ENCODE peak calls at places on chromosomes 3 and 15, in four cellular contexts. N is suprapubic skin, T is T-helper 2 cell, W is A172. S is an unnamed sample.

GRCh38 chr3:99690761-99691369 is 52.5 kb downstream of the COL8A1 start:
- DNase-seq in T (no peak), W (no peak), N (no peak), S (no peak)

GRCh38 chr3:16309558-16309957 is 44.5 kb downstream of the OXNAD1 start:
- DNase-seq in W (peak), N (no peak), T (peak), S (no peak)

GRCh38 chr3:157585386-157585785 is 82.2 kb upstream of the VEPH1 start:
- DNase-seq in T (no peak), N (no peak), W (no peak), S (no peak)

GRCh38 chr15:76973362-76973743 is 21.6 kb upstream of the PSTPIP1 start:
- DNase-seq in N (no peak), W (peak), T (peak), S (peak)

GRCh38 chr3:131840151-131840797 is 194.5 kb downstream of the CPNE4 start:
- DNase-seq in T (no peak), N (no peak), W (no peak), S (no peak)

GRCh38 chr3:195182470-195182795 is 88.5 kb downstream of the XXYLT1 start:
- DNase-seq in T (peak), W (peak), N (peak), S (no peak)

GRCh38 chr15:91649922-91650321 is 203.6 kb upstream of the SLCO3A1 start:
- DNase-seq in T (no peak), W (no peak), N (no peak), S (no peak)

GRCh38 chr15:42085236-42085605 is 9.1 kb downstream of the PLA2G4D start:
- DNase-seq in N (no peak), T (no peak), W (peak), S (no peak)

GRCh38 chr3:108281670-108282069 is 14.7 kb upstream of the HHLA2 start:
- DNase-seq in W (no peak), T (no peak), N (no peak), S (no peak)

GRCh38 chr15:101006931-101007687 is 88.0 kb downstream of the LRRK1 start:
- DNase-seq in W (peak), N (peak), T (peak), S (peak)

GRCh38 chr3:61828158-61828874 is 266.9 kb downstream of the PTPRG start:
- DNase-seq in N (no peak), W (no peak), T (no peak), S (no peak)

GRCh38 chr3:195129644-195130492 is 141.1 kb downstream of the XXYLT1 start:
- DNase-seq in W (no peak), T (peak), N (no peak), S (no peak)

GRCh38 chr3:97613139-97613538 is 151.4 kb upstream of the ARL6 start:
- DNase-seq in N (no peak), W (no peak), T (no peak), S (no peak)

GRCh38 chr3:142929109-142929508 is 34.4 kb downstream of the PAQR9 start:
- DNase-seq in T (peak), N (no peak), W (peak), S (peak)

GRCh38 chr3:131795382-131796085 is 239.3 kb downstream of the CPNE4 start:
- DNase-seq in T (no peak), W (peak), N (no peak), S (no peak)

GRCh38 chr15:69175536-69175935 is 15.1 kb downstream of the GLCE start:
- DNase-seq in N (no peak), T (no peak), W (no peak), S (no peak)

GRCh38 chr3:44110643-44111042 is 131.0 kb upstream of the TOPAZ1 start:
- DNase-seq in N (no peak), W (no peak), T (no peak), S (no peak)

GRCh38 chr15:34241376-34242350 is 16.8 kb downstream of the EMC4 start:
- DNase-seq in N (no peak), W (peak), T (peak), S (no peak)

GRCh38 chr15:40333922-40334492 is 6.7 kb downstream of the CCDC9B start:
- DNase-seq in N (no peak), T (peak), W (no peak), S (peak)

GRCh38 chr3:127013758-127014535 is 31.0 kb downstream of the PLXNA1 start:
- DNase-seq in T (no peak), N (no peak), W (peak), S (no peak)

GRCh38 chr3:72998489-72998888 is 1.9 kb downstream of the PPP4R2 start:
- DNase-seq in N (no peak), W (no peak), T (no peak), S (no peak)

GRCh38 chr3:29140706-29141105 is 140.2 kb upstream of the RBMS3 start:
- DNase-seq in W (no peak), T (no peak), N (no peak), S (no peak)

GRCh38 chr3:23874359-23875120 is 42.2 kb downstream of the NKIRAS1 start:
- DNase-seq in T (no peak), N (no peak), W (no peak), S (no peak)

GRCh38 chr3:52083556-52084087 is 27.3 kb upstream of the DUSP7 start:
- DNase-seq in W (no peak), T (no peak), N (no peak), S (peak)

GRCh38 chr15:39774688-39775267 is 7.9 kb downstream of the FSIP1 start:
- DNase-seq in T (peak), W (no peak), N (no peak), S (no peak)

GRCh38 chr3:17846466-17846865 is 104.0 kb upstream of the TBC1D5 start:
- DNase-seq in T (no peak), W (peak), N (no peak), S (no peak)

GRCh38 chr15:52324109-52324508 is 28.5 kb upstream of the MYO5C start:
- DNase-seq in N (no peak), T (no peak), W (no peak), S (no peak)

GRCh38 chr15:91866971-91867372 is 13.5 kb downstream of the SLCO3A1 start:
- DNase-seq in W (peak), N (no peak), T (no peak), S (peak)

GRCh38 chr15:35546581-35547381 is 816 bp upstream of the DPH6 start:
- DNase-seq in N (no peak), W (no peak), T (no peak), S (no peak)

GRCh38 chr3:62214850-62215249 is 158.5 kb downstream of the FEZF2 start:
- DNase-seq in T (no peak), W (no peak), N (no peak), S (no peak)

GRCh38 chr3:141255864-141256263 is 24.2 kb downstream of the PXYLP1 start:
- DNase-seq in T (peak), W (peak), N (no peak), S (no peak)

GRCh38 chr3:12194209-12194608 is 35.5 kb upstream of the TIMP4 start:
- DNase-seq in T (peak), N (no peak), W (peak), S (no peak)

GRCh38 chr15:39267685-39268084 is 313.2 kb upstream of the THBS1 start:
- DNase-seq in N (no peak), T (peak), W (peak), S (no peak)

GRCh38 chr3:94739420-94739819 is 676.6 kb downstream of the NSUN3 start:
- DNase-seq in T (no peak), N (no peak), W (no peak), S (no peak)

GRCh38 chr15:40843885-40844542 is at the start of gene SPINT1:
- DNase-seq in W (no peak), N (no peak), T (peak), S (peak)

GRCh38 chr3:17775073-17775472 is 32.6 kb upstream of the TBC1D5 start:
- DNase-seq in W (no peak), T (peak), N (no peak), S (no peak)

GRCh38 chr3:141241248-141242034 is 9.8 kb downstream of the PXYLP1 start:
- DNase-seq in T (no peak), W (no peak), N (no peak), S (peak)

GRCh38 chr15:64807751-64808222 is 17.7 kb downstream of the PIF1 start:
- DNase-seq in N (no peak), T (no peak), W (no peak), S (no peak)

GRCh38 chr3:71707600-71707999 is 17.6 kb downstream of the EIF4E3 start:
- DNase-seq in W (no peak), T (no peak), N (no peak), S (no peak)

GRCh38 chr3:88231207-88231606 is 81.4 kb downstream of the C3orf38 start:
- DNase-seq in N (no peak), T (no peak), W (peak), S (no peak)

S was measured in Right ventricle myocardium superior.